ENCODE peak calls at places on chromosomes 16 and 17, in nine cellular contexts. P is MM.1S; E is breast epithelium; U is activated CD8-positive, alpha-beta T cell treated with anti-CD3 and anti-CD28 coated beads for 36 hours; R is HFFc6; V is transverse colon; J is foreskin fibroblast; L is fibroblast of mammary gland; M is PC-9. B is an unnamed sample.

GRCh38 chr16:46885960-46886763 is 2.0 kb downstream of the GPT2 start:
- DNase-seq in P (no peak), E (no peak), U (no peak), R (no peak), V (no peak), J (no peak), L (peak; percentile 70), M (no peak), B (no peak)

GRCh38 chr17:17086585-17086984 is 44.3 kb downstream of the MPRIP start:
- DNase-seq in P (no peak), E (no peak), U (no peak), R (no peak), V (peak; percentile 4), J (no peak), L (no peak), M (no peak), B (no peak)

GRCh38 chr16:19105131-19105530 is 8.6 kb upstream of the ITPRIPL2 start:
- DNase-seq in P (no peak), E (no peak), U (no peak), R (no peak), V (no peak), J (no peak), L (no peak), M (no peak), B (no peak)

GRCh38 chr17:19686400-19687090 is 29.8 kb downstream of the SLC47A2 start:
- DNase-seq in P (no peak), E (no peak), U (no peak), R (no peak), V (no peak), J (peak; percentile 8), L (peak; percentile 19), M (no peak), B (no peak)

GRCh38 chr17:42286411-42287295 is 1.6 kb upstream of the STAT5A start:
- DNase-seq in P (no peak), E (peak; percentile 18), U (peak; percentile 50), R (no peak), V (peak; percentile 24), J (no peak), L (peak; percentile 16), M (no peak), B (peak; percentile 18)

GRCh38 chr16:48451323-48451722 is 66.1 kb upstream of the SIAH1 start:
- DNase-seq in P (no peak), E (no peak), U (no peak), R (no peak), V (no peak), J (no peak), L (no peak), M (no peak), B (no peak)

GRCh38 chr16:57285379-57285778 is 907 bp upstream of the PLLP start:
- DNase-seq in P (no peak), E (no peak), U (no peak), R (no peak), V (no peak), J (no peak), L (no peak), M (no peak), B (no peak)

GRCh38 chr17:82583720-82584234 is 64.2 kb downstream of the FOXK2 start:
- DNase-seq in P (no peak), E (no peak), U (peak; percentile 64), R (no peak), V (no peak), J (no peak), L (peak; percentile 74), M (no peak), B (no peak)

GRCh38 chr17:70675070-70675590 is 505.8 kb downstream of the KCNJ2 start:
- DNase-seq in P (no peak), E (no peak), U (no peak), R (no peak), V (no peak), J (no peak), L (no peak), M (no peak), B (no peak)

GRCh38 chr17:37742762-37743611 is 1.9 kb downstream of the HNF1B start:
- DNase-seq in P (no peak), E (no peak), U (peak; percentile 11), R (no peak), V (peak; percentile 31), J (no peak), L (no peak), M (peak; percentile 11), B (no peak)

GRCh38 chr16:56866955-56867830 is 2.2 kb downstream of the SLC12A3 start:
- DNase-seq in P (peak; percentile 65), E (no peak), U (peak; percentile 66), R (peak; percentile 48), V (peak; percentile 37), J (peak; percentile 35), L (peak; percentile 72), M (peak; percentile 23), B (no peak)

GRCh38 chr16:7294020-7294419 is 38.6 kb upstream of the RBFOX1 start:
- DNase-seq in P (no peak), E (no peak), U (no peak), R (no peak), V (no peak), J (no peak), L (no peak), M (no peak), B (no peak)

GRCh38 chr16:65945485-65945884 is 421.0 kb upstream of the CDH5 start:
- DNase-seq in P (no peak), E (no peak), U (no peak), R (no peak), V (no peak), J (no peak), L (no peak), M (no peak), B (no peak)
- TF ChIP-seq CTCF in P (no peak), E (no peak), U (no peak), R (no peak), V (no peak), J (no peak), L (no peak), M (no peak), B (no peak)

DNA sequence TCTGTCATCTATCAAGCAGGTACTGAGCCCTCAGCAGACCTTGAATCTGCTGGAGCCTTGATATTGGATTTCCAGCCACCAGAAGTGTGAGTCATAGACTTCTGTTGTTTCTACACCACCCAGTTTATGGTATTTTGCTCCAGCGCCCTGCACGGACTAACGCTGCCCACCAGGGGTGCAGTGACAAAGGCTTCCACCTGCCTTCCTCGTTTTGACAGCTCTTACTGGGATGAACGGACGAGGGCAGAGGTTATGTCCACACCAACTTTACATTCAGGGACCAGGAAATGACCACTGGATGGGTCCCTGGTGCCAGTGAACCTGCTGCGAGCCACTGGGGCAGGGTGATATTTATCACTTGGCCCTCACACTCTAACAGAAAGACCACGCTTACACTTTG is 66.6 kb upstream of the CBX4 start:
- DNase-seq in P (no peak), E (no peak), U (no peak), R (no peak), V (no peak), J (no peak), L (no peak), M (peak; percentile 54), B (no peak)
- TF ChIP-seq CTCF in P (peak; percentile 39), E (no peak), U (no peak), R (peak; percentile 45), V (peak; percentile 34), J (no peak), L (no peak), M (peak; percentile 63), B (no peak)

DNA sequence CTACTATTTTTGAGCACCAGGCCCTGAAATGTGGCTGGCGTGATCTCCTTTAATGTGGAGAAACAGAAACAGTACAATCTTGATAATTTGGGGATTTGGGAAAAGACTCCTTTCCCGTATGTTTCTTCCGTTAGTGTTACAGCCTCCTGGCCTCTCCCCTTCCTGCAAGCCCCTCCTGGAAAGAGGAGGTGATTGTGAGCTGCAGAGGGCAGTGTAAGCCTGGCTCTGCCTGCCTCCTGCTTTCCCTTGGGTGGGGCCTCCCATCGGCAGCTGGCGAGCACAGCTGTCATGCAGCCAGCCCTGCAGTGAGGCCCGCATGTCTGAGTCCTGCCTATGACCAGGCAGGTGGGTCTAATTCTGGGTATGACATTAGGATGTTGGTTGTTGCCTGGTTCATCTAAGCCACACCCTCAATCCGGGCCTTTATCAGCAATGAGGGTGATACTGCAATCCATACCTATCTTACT is 48.7 kb upstream of the WSB1 start:
- DNase-seq in P (peak; percentile 77), E (peak; percentile 63), U (peak; percentile 76), R (peak; percentile 80), V (peak; percentile 85), J (peak; percentile 93), L (peak; percentile 93), M (peak; percentile 62), B (peak; percentile 48)
- TF ChIP-seq CTCF in P (peak; percentile 80), E (peak; percentile 24), U (peak; percentile 65), R (peak; percentile 77), V (peak; percentile 61), J (peak; percentile 70), L (peak; percentile 63), M (peak; percentile 65), B (peak; percentile 22)

DNA sequence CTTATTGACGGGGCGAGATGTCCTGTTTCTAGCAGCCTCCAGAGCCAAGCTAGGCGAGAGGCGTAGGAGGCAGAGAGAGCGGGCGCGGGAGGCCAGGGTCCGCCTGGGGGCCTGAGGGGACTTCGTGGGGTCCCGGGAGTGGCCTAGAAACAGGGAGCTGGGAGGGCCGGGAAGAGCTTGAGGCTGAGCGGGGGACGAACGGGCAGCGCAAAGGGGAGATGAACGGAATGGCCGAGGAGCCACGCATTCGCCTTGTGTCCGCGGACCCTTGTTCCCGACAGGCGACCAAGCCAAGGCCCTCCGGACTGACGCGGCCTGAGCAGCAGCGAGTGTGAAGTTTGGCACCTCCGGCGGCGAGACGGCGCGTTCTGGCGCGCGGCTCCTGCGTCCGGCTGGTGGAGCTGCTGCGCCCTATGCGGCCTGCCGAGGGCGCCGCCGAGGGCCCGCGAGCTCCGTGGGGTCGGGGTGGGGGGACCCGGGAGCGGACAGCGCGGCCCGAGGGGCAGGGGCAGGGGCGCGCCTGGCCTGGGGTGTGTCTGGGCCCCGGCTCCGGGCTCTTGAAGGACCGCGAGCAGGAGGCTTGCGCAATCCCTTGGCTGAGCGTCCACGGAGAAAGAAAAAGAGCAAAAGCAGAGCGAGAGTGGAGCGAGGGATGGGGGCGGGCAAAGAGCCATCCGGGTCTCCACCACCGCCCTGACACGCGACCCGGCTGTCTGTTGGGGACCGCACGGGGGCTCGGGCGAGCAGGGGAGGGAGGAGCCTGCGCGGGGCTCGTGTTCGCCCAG is 1.2 kb upstream of the CBX4 start:
- DNase-seq in P (no peak), E (peak; percentile 52), U (peak; percentile 46), R (no peak), V (peak; percentile 67), J (peak; percentile 26), L (peak; percentile 41), M (peak; percentile 27), B (no peak)
- TF ChIP-seq CTCF in P (no peak), E (no peak), U (no peak), R (no peak), V (no peak), J (no peak), L (no peak), M (no peak), B (no peak)

B was measured in omental fat pad.